ENCODE peak calls at places on chromosomes 1 and 21, in six cellular contexts. One of them, this sample, is unnamed. For H3K36me3, the result is how much of the 10 kb centered on the place peaks cover.

GRCh38 chr1:167185062-167185461 is 35.6 kb upstream of the POU2F1 start:
- DNase-seq in hepatocyte: no peak
- DNase-seq in left lung: no peak
- DNase-seq in GM06990: no peak
- DNase-seq in CD4-positive, alpha-beta memory T cell: no peak
- DNase-seq in pancreas: no peak
- DNase-seq in this sample: no peak

GRCh38 chr1:39898648-39899603 is 2.8 kb downstream of the MYCL start:
- DNase-seq in left lung: no peak
- DNase-seq in hepatocyte: peak
- DNase-seq in GM06990: no peak
- DNase-seq in CD4-positive, alpha-beta memory T cell: no peak
- DNase-seq in pancreas: peak
- DNase-seq in this sample: peak

GRCh38 chr21:36120304-36120902 is 14.5 kb upstream of the CBR3 start:
- DNase-seq in pancreas: no peak
- DNase-seq in GM06990: no peak
- DNase-seq in hepatocyte: no peak
- DNase-seq in left lung: no peak
- DNase-seq in CD4-positive, alpha-beta memory T cell: no peak
- DNase-seq in this sample: no peak

GRCh38 chr1:225318706-225319575 is 108.9 kb downstream of the LBR start:
- DNase-seq in CD4-positive, alpha-beta memory T cell: peak
- DNase-seq in GM06990: no peak
- DNase-seq in pancreas: no peak
- DNase-seq in hepatocyte: peak
- DNase-seq in left lung: no peak
- DNase-seq in this sample: peak

GRCh38 chr1:150429805-150430204 is 57.4 kb upstream of the TARS2 start:
- DNase-seq in left lung: no peak
- DNase-seq in CD4-positive, alpha-beta memory T cell: peak
- DNase-seq in GM06990: no peak
- DNase-seq in pancreas: no peak
- DNase-seq in hepatocyte: peak
- DNase-seq in this sample: peak

GRCh38 chr1:3369437-3370076 is 84.9 kb upstream of the ARHGEF16 start:
- DNase-seq in pancreas: no peak
- DNase-seq in hepatocyte: peak
- DNase-seq in left lung: no peak
- DNase-seq in CD4-positive, alpha-beta memory T cell: no peak
- DNase-seq in GM06990: no peak
- DNase-seq in this sample: no peak

GRCh38 chr1:108852541-108852940 is 4.4 kb downstream of the AKNAD1 start:
- DNase-seq in pancreas: no peak
- DNase-seq in left lung: no peak
- DNase-seq in hepatocyte: no peak
- DNase-seq in CD4-positive, alpha-beta memory T cell: no peak
- DNase-seq in GM06990: no peak
- DNase-seq in this sample: no peak

GRCh38 chr1:230280906-230281413 is 145.2 kb downstream of the PGBD5 start:
- DNase-seq in left lung: peak
- DNase-seq in GM06990: no peak
- DNase-seq in CD4-positive, alpha-beta memory T cell: no peak
- DNase-seq in pancreas: peak
- DNase-seq in hepatocyte: no peak
- DNase-seq in this sample: no peak

GRCh38 chr1:93107395-93107794 is 28.3 kb downstream of the MTF2 start:
- DNase-seq in CD4-positive, alpha-beta memory T cell: no peak
- DNase-seq in pancreas: no peak
- DNase-seq in GM06990: no peak
- DNase-seq in left lung: no peak
- DNase-seq in hepatocyte: no peak
- DNase-seq in this sample: no peak

GRCh38 chr1:246280551-246280950 is 226.5 kb downstream of the SMYD3 start:
- DNase-seq in pancreas: no peak
- DNase-seq in left lung: no peak
- DNase-seq in GM06990: no peak
- DNase-seq in CD4-positive, alpha-beta memory T cell: no peak
- DNase-seq in hepatocyte: peak
- DNase-seq in this sample: peak

GRCh38 chr1:212884592-212884991 is 26.5 kb downstream of the FLVCR1 start:
- DNase-seq in hepatocyte: no peak
- DNase-seq in left lung: no peak
- DNase-seq in pancreas: no peak
- DNase-seq in GM06990: no peak
- DNase-seq in CD4-positive, alpha-beta memory T cell: no peak
- DNase-seq in this sample: no peak
- H3K36me3 ChIP-seq in hepatocyte: under half
- H3K36me3 ChIP-seq in left lung: under half
- H3K36me3 ChIP-seq in pancreas: under half
- H3K36me3 ChIP-seq in GM06990: under half
- H3K36me3 ChIP-seq in CD4-positive, alpha-beta memory T cell: under half
- H3K36me3 ChIP-seq in this sample: half or more

GRCh38 chr1:27357281-27358037 is 9.3 kb downstream of the MAP3K6 start:
- DNase-seq in GM06990: peak
- DNase-seq in left lung: peak
- DNase-seq in hepatocyte: peak
- DNase-seq in pancreas: peak
- DNase-seq in CD4-positive, alpha-beta memory T cell: peak
- DNase-seq in this sample: peak

GRCh38 chr1:27356628-27357280 is 10.0 kb downstream of the MAP3K6 start:
- DNase-seq in GM06990: no peak
- DNase-seq in left lung: peak
- DNase-seq in hepatocyte: no peak
- DNase-seq in pancreas: peak
- DNase-seq in CD4-positive, alpha-beta memory T cell: no peak
- DNase-seq in this sample: no peak

GRCh38 chr1:27359822-27360158 is 7.0 kb downstream of the MAP3K6 start:
- DNase-seq in left lung: no peak
- DNase-seq in CD4-positive, alpha-beta memory T cell: no peak
- DNase-seq in GM06990: no peak
- DNase-seq in pancreas: peak
- DNase-seq in hepatocyte: no peak
- DNase-seq in this sample: no peak

GRCh38 chr1:27358928-27359313 is 7.8 kb downstream of the MAP3K6 start:
- DNase-seq in GM06990: no peak
- DNase-seq in hepatocyte: no peak
- DNase-seq in pancreas: no peak
- DNase-seq in CD4-positive, alpha-beta memory T cell: no peak
- DNase-seq in left lung: no peak
- DNase-seq in this sample: no peak

GRCh38 chr1:27358038-27358927 is 8.5 kb downstream of the MAP3K6 start:
- DNase-seq in pancreas: peak
- DNase-seq in left lung: no peak
- DNase-seq in CD4-positive, alpha-beta memory T cell: no peak
- DNase-seq in hepatocyte: no peak
- DNase-seq in GM06990: no peak
- DNase-seq in this sample: no peak
- H3K36me3 ChIP-seq in pancreas: under half
- H3K36me3 ChIP-seq in left lung: under half
- H3K36me3 ChIP-seq in CD4-positive, alpha-beta memory T cell: under half
- H3K36me3 ChIP-seq in hepatocyte: under half
- H3K36me3 ChIP-seq in GM06990: under half
- H3K36me3 ChIP-seq in this sample: under half

DNA sequence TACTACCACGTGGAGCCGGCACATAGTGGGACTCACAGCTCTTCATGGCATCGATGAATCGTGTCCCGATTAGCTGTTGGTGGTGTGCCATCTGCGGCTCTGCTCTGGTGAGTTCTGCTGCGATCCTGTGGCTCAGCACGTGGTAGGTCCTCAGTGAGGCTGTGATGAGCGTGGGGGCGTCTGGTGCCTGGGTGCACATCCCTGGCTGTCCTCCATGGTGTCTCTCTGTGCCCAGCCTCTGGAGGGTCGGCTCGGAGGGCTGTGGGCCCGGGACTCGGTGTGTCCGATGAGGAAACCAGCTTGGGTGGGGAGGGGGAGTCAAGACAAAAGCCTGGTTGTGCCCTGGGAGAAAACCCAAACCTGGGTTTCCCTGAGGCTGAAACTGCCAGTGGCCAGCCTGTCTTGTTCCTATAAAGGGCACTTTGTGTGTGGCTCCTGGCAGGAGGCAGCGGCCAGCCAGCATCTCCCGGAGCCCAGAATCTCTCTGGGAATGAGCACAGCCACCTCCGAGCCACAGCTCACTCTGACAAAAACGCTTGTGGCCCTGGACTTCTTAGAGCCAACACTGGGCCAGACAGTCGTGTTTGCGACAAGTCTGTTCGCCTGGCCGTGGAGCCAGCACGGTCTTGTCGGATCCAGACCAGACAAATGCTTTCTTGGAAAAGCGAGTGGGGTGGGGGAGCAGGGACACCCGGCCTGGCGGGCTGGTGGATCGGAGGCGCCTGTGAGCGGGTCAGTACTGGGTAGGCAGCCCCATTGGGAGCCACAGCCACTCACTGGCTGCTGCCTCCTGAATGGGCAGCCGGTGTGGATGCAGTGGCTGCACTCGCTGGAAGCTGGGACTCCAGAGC is 31.8 kb downstream of the SPSB1 start:
- DNase-seq in left lung: no peak
- DNase-seq in GM06990: no peak
- DNase-seq in CD4-positive, alpha-beta memory T cell: no peak
- DNase-seq in pancreas: no peak
- DNase-seq in hepatocyte: no peak
- DNase-seq in this sample: no peak
- H3K36me3 ChIP-seq in left lung: under half
- H3K36me3 ChIP-seq in GM06990: under half
- H3K36me3 ChIP-seq in CD4-positive, alpha-beta memory T cell: under half
- H3K36me3 ChIP-seq in pancreas: under half
- H3K36me3 ChIP-seq in hepatocyte: under half
- H3K36me3 ChIP-seq in this sample: under half

DNA sequence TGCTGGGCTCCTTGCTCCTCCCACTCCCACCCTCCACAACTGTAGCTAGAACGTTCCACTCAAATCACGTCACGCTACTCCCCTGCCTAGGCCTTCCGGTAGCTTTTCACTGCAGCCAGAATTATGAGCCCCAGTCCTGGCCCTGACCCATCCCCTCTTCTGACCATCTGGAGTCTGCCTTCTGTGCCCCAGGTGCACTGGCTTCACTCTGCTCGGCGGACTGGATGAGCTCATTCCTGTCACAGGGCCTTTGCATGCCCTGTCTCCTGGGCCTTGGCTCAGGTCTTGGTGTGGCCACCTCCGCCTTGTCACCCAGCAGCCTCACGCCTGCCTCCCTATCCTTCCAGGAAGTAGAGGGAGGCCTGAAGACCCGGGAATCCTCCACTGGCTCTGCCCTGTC is 62.5 kb upstream of the ACTL8 start:
- DNase-seq in CD4-positive, alpha-beta memory T cell: no peak
- DNase-seq in GM06990: no peak
- DNase-seq in pancreas: no peak
- DNase-seq in hepatocyte: no peak
- DNase-seq in left lung: no peak
- DNase-seq in this sample: no peak
- H3K36me3 ChIP-seq in CD4-positive, alpha-beta memory T cell: under half
- H3K36me3 ChIP-seq in GM06990: under half
- H3K36me3 ChIP-seq in pancreas: under half
- H3K36me3 ChIP-seq in hepatocyte: under half
- H3K36me3 ChIP-seq in left lung: under half
- H3K36me3 ChIP-seq in this sample: under half

DNA sequence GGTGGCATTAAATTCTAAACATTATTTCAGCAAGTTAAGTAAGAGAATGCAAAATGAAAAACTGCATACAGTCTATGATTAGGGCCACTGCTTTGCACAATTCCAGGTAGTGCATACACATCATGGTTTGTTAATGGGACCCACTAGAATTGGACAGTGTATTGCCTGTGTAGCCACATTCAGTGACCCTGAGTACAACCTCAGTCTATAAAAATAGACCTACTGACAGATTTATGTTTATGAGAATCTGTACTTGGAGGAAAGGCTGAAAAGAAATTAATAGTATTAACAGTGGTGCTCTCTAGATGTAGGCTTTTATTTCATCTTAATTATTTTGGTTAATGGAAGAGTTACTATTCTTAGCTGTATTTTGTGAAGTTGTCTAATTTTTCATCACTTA is 18.8 kb downstream of the UAP1 start:
- DNase-seq in pancreas: no peak
- DNase-seq in left lung: no peak
- DNase-seq in GM06990: no peak
- DNase-seq in hepatocyte: no peak
- DNase-seq in CD4-positive, alpha-beta memory T cell: no peak
- DNase-seq in this sample: no peak
- H3K36me3 ChIP-seq in pancreas: under half
- H3K36me3 ChIP-seq in left lung: under half
- H3K36me3 ChIP-seq in GM06990: under half
- H3K36me3 ChIP-seq in hepatocyte: under half
- H3K36me3 ChIP-seq in CD4-positive, alpha-beta memory T cell: under half
- H3K36me3 ChIP-seq in this sample: half or more

GRCh38 chr1:183126000-183126366 is 60.1 kb upstream of the LAMC2 start:
- DNase-seq in hepatocyte: no peak
- DNase-seq in GM06990: no peak
- DNase-seq in left lung: peak
- DNase-seq in pancreas: no peak
- DNase-seq in CD4-positive, alpha-beta memory T cell: no peak
- DNase-seq in this sample: no peak

GRCh38 chr1:183125279-183125999 is 60.6 kb upstream of the LAMC2 start:
- DNase-seq in hepatocyte: no peak
- DNase-seq in CD4-positive, alpha-beta memory T cell: no peak
- DNase-seq in left lung: no peak
- DNase-seq in GM06990: no peak
- DNase-seq in pancreas: no peak
- DNase-seq in this sample: no peak

GRCh38 chr1:183126528-183126927 is 59.5 kb upstream of the LAMC2 start:
- DNase-seq in hepatocyte: no peak
- DNase-seq in pancreas: no peak
- DNase-seq in left lung: no peak
- DNase-seq in CD4-positive, alpha-beta memory T cell: no peak
- DNase-seq in GM06990: no peak
- DNase-seq in this sample: no peak

GRCh38 chr1:183124259-183124658 is 61.8 kb upstream of the LAMC2 start:
- DNase-seq in hepatocyte: no peak
- DNase-seq in CD4-positive, alpha-beta memory T cell: no peak
- DNase-seq in pancreas: no peak
- DNase-seq in GM06990: peak
- DNase-seq in left lung: no peak
- DNase-seq in this sample: no peak

GRCh38 chr1:183121609-183122008 is 64.5 kb upstream of the LAMC2 start:
- DNase-seq in hepatocyte: no peak
- DNase-seq in CD4-positive, alpha-beta memory T cell: no peak
- DNase-seq in left lung: no peak
- DNase-seq in GM06990: no peak
- DNase-seq in pancreas: no peak
- DNase-seq in this sample: no peak
- H3K36me3 ChIP-seq in hepatocyte: under half
- H3K36me3 ChIP-seq in CD4-positive, alpha-beta memory T cell: under half
- H3K36me3 ChIP-seq in left lung: under half
- H3K36me3 ChIP-seq in GM06990: under half
- H3K36me3 ChIP-seq in pancreas: under half
- H3K36me3 ChIP-seq in this sample: under half